ENCODE peak calls at places on chromosomes 16 and 17, in five cellular contexts. P, W, N, H and C are unnamed samples.

GRCh38 chr17:70137451-70138230 is 31.7 kb upstream of the KCNJ2 start:
- DNase-seq in P (no peak), W (peak; percentile 76), N (no peak), H (peak; percentile 95), C (peak; percentile 57)

GRCh38 chr16:7526736-7527135 is 194.1 kb downstream of the RBFOX1 start:
- DNase-seq in P (no peak), W (no peak), N (no peak), H (no peak), C (no peak)

GRCh38 chr17:27481327-27481726 is 25.1 kb downstream of the KSR1 start:
- DNase-seq in P (no peak), W (no peak), N (no peak), H (no peak), C (no peak)

GRCh38 chr17:21020622-21021021 is 22.2 kb downstream of the USP22 start:
- DNase-seq in P (no peak), W (no peak), N (no peak), H (no peak), C (no peak)

GRCh38 chr17:57956311-57957119 is 1.3 kb upstream of the CUEDC1 start:
- DNase-seq in P (no peak), W (no peak), N (no peak), H (no peak), C (no peak)

GRCh38 chr16:17316005-17316404 is 154.8 kb downstream of the XYLT1 start:
- DNase-seq in P (no peak), W (no peak), N (no peak), H (no peak), C (no peak)

GRCh38 chr16:75262104-75262799 is 10.8 kb upstream of the BCAR1 start:
- DNase-seq in P (peak; percentile 70), W (no peak), N (no peak), H (no peak), C (peak; percentile 24)

GRCh38 chr17:55458977-55459376 is 37.3 kb upstream of the MMD start:
- DNase-seq in P (no peak), W (peak; percentile 77), N (no peak), H (peak; percentile 89), C (no peak)

GRCh38 chr17:44794699-44795413 is 35.2 kb downstream of the GJC1 start:
- DNase-seq in P (no peak), W (peak; percentile 81), N (no peak), H (peak; percentile 99), C (no peak)

GRCh38 chr16:83356266-83356665 is 451.5 kb upstream of the HSBP1 start:
- DNase-seq in P (no peak), W (peak; percentile 60), N (peak; percentile 82), H (peak; percentile 65), C (no peak)

GRCh38 chr16:48580925-48581500 is 29.0 kb downstream of the N4BP1 start:
- DNase-seq in P (no peak), W (no peak), N (no peak), H (no peak), C (no peak)

GRCh38 chr16:70772493-70772892 is 28.5 kb downstream of the VAC14 start:
- DNase-seq in P (no peak), W (peak; percentile 28), N (no peak), H (peak; percentile 44), C (no peak)

GRCh38 chr17:80980397-80981061 is 11.1 kb upstream of the CHMP6 start:
- DNase-seq in P (no peak), W (peak; percentile 22), N (no peak), H (peak; percentile 47), C (no peak)

GRCh38 chr17:1035546-1036170 is 38.7 kb downstream of the TIMM22 start:
- DNase-seq in P (no peak), W (no peak), N (no peak), H (no peak), C (no peak)

GRCh38 chr17:44782349-44782850 is 23.6 kb downstream of the ADAM11 start:
- DNase-seq in P (no peak), W (no peak), N (no peak), H (no peak), C (no peak)

GRCh38 chr17:66992911-66993310 is 28.4 kb downstream of the CACNG4 start:
- DNase-seq in P (peak; percentile 53), W (no peak), N (no peak), H (no peak), C (no peak)

GRCh38 chr17:19703106-19703775 is 13.1 kb downstream of the SLC47A2 start:
- DNase-seq in P (no peak), W (no peak), N (no peak), H (no peak), C (no peak)

GRCh38 chr16:53704445-53704813 is 473 bp downstream of the FTO start:
- DNase-seq in P (no peak), W (no peak), N (peak; percentile 6), H (no peak), C (no peak)

GRCh38 chr17:48579738-48580543 is 1.8 kb upstream of the HOXB4 start:
- DNase-seq in P (no peak), W (no peak), N (no peak), H (peak; percentile 82), C (no peak)

GRCh38 chr17:43846963-43847369 is at the start of gene CD300LG:
- DNase-seq in P (peak; percentile 64), W (no peak), N (peak; percentile 16), H (no peak), C (peak; percentile 49)

GRCh38 chr17:68641276-68642117 is 40.3 kb upstream of the FAM20A start:
- DNase-seq in P (no peak), W (no peak), N (no peak), H (no peak), C (no peak)

GRCh38 chr16:75053791-75054555 is 55.1 kb downstream of the ZNRF1 start:
- DNase-seq in P (peak; percentile 78), W (no peak), N (no peak), H (no peak), C (peak; percentile 71)

GRCh38 chr17:49548051-49548505 is 27.6 kb upstream of the NXPH3 start:
- DNase-seq in P (no peak), W (no peak), N (no peak), H (no peak), C (no peak)

GRCh38 chr16:525520-526180 is 1.9 kb upstream of the CAPN15 start:
- DNase-seq in P (no peak), W (peak; percentile 82), N (no peak), H (peak; percentile 92), C (no peak)

GRCh38 chr16:48441863-48442279 is 56.7 kb upstream of the SIAH1 start:
- DNase-seq in P (no peak), W (no peak), N (no peak), H (no peak), C (no peak)

GRCh38 chr17:4658478-4659305 is 17.2 kb upstream of the ALOX15 start:
- DNase-seq in P (no peak), W (peak; percentile 93), N (no peak), H (peak; percentile 86), C (no peak)

GRCh38 chr17:28900986-28901726 is 1.7 kb downstream of the DHRS13 start:
- DNase-seq in P (no peak), W (no peak), N (no peak), H (no peak), C (no peak)

GRCh38 chr16:8928467-8928957 is 35.2 kb downstream of the USP7 start:
- DNase-seq in P (no peak), W (no peak), N (no peak), H (peak; percentile 60), C (no peak)

GRCh38 chr17:53719229-53719628 is 103.5 kb upstream of the KIF2B start:
- DNase-seq in P (no peak), W (no peak), N (no peak), H (no peak), C (no peak)

DNA sequence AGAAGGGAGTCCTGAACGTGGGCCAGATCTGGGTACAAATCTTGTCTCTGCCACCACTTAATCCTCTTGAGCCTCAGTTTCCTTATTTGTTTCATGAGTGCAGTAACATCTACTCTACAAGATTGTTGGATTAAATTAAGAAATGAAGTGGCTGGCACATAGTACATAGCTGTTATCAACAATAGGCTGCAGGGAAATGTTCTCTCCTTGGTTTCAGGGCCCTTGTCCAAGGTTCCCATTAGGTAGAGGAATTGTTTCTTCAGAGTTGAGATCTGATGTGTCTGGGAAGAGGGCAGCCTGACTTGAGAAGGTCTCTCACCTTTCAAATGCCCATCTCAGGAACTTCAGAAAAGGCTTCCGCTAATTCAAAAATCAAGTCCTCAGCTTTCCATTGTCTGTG is 87.5 kb downstream of the RAB11FIP4 start:
- DNase-seq in P (no peak), W (no peak), N (no peak), H (no peak), C (no peak)
- H3K27me3 ChIP-seq in P (no peaks in the 10 kb centered on the region), W (peaks cover 8% of the 10 kb centered on the region), N (no peaks in the 10 kb centered on the region), H (peaks cover 69% of the 10 kb centered on the region), C (no peaks in the 10 kb centered on the region)

DNA sequence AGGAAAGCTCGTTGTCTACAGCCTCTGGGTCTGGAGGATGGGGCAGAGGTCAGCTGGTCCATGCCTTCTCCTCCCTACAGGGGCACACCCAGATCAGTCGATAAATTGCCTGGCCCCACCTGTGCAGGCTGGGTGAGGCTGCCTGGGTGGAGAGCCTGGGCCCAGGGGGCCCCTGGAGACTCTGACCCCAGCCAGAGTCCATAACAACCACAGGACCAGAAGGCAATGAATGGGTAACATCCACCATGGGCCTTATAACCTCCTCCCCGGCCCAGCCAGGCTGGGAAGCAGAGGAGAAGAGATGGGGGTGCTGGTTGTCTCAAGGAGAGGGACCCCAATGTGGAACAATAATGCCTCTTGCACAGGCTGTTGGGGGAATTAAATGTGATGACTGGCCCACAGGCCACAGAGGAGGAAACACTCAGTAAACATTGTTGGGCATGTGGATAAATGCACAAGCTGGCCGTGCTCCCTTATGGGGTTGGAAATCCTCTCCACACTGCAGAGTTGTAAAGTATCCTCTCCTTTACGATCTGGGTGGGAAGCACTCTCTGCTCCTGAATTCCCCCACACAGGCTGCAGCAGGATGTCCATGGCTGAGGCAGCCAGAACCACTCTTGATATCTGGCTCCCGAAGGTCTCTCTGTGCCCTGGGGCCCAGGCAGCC is 56.7 kb upstream of the TOB1 start:
- DNase-seq in P (no peak), W (no peak), N (no peak), H (no peak), C (no peak)
- H3K27ac ChIP-seq in P (no peak overlapping the region), W (no peak overlapping the region), N (no peak overlapping the region), H (no peak overlapping the region), C (peak overlapping the region; percentile 61)

DNA sequence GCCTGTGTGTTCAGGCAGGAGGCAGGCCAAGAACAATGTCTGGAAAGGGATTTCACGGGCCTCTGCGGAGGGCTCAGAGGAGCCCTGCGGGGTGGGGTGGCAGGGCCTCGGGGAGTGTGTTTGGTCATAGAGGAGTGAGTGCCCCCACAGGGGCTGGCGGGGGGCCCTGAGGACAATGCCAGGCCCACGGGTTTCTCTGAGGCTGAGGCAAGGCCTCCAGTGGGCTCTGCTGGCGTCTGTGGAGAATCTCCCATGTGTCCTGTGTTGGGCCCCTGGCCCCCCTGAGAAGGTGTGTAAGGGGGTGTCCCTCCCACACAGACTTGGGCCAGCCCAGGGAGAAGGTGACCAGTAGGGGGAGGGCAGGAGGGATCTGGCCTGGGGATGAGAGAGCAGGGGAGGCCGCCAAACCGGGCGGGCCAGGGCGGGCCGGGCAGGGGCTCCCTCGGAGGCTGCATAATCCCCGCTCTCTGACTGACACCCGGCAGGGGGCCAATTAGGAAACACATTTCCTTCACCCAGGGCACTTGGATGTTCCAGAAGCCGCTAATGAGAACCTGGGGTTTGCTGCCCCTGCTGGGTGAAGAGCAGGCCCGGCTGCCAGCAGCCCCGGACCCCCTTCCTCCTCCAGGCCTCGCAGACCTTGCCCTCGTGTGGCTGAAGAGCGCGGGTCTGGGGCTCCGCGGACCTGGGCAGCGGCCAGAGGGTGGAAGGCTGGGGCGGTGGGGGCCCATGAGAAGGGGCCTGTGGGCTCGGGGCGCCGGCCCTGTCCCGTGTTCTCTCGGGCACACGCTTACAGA is 204.2 kb downstream of the NTN1 start:
- DNase-seq in P (no peak), W (no peak), N (peak; percentile 88), H (no peak), C (no peak)
- H3K27me3 ChIP-seq in P (no peaks in the 10 kb centered on the region), W (peaks cover 6% of the 10 kb centered on the region), N (peaks cover 56% of the 10 kb centered on the region), H (no peaks in the 10 kb centered on the region), C (no peaks in the 10 kb centered on the region)

GRCh38 chr17:79129523-79129922 is 54.9 kb downstream of the ENGASE start:
- DNase-seq in P (no peak), W (no peak), N (no peak), H (no peak), C (no peak)
- H3K27ac ChIP-seq in P (no peak overlapping the region), W (no peak overlapping the region), N (no peak overlapping the region), H (no peak overlapping the region), C (no peak overlapping the region)

GRCh38 chr17:77001487-77001886 is 133.3 kb downstream of the MGAT5B start:
- DNase-seq in P (no peak), W (no peak), N (no peak), H (no peak), C (no peak)
- H3K27me3 ChIP-seq in P (no peaks in the 10 kb centered on the region), W (no peaks in the 10 kb centered on the region), N (no peaks in the 10 kb centered on the region), H (peaks cover 20% of the 10 kb centered on the region), C (peaks cover 44% of the 10 kb centered on the region)